ENCODE peak calls at places on chromosomes 2 and 18, in six cellular contexts. One of them, this sample, is unnamed.

GRCh38 chr2:99827296-99827999 is 314.9 kb downstream of the AFF3 start:
- DNase-seq in kidney: no peak
- DNase-seq in cardiac muscle cell: no peak
- DNase-seq in cardiac fibroblast: no peak
- DNase-seq in PC-9: no peak
- DNase-seq in AG04450: no peak
- DNase-seq in this sample: no peak

GRCh38 chr2:45909677-45910191 is 258.3 kb downstream of the PRKCE start:
- DNase-seq in kidney: peak
- DNase-seq in cardiac muscle cell: no peak
- DNase-seq in cardiac fibroblast: no peak
- DNase-seq in PC-9: peak
- DNase-seq in AG04450: no peak
- DNase-seq in this sample: no peak

GRCh38 chr18:58800582-58800981 is 64.1 kb upstream of the ZNF532 start:
- DNase-seq in kidney: no peak
- DNase-seq in cardiac muscle cell: no peak
- DNase-seq in cardiac fibroblast: no peak
- DNase-seq in PC-9: no peak
- DNase-seq in AG04450: no peak
- DNase-seq in this sample: no peak

GRCh38 chr2:239727182-239727775 is 297.9 kb downstream of the NDUFA10 start:
- DNase-seq in kidney: peak
- DNase-seq in cardiac muscle cell: no peak
- DNase-seq in cardiac fibroblast: no peak
- DNase-seq in PC-9: no peak
- DNase-seq in AG04450: no peak
- DNase-seq in this sample: no peak

GRCh38 chr2:161223139-161223732 is 63.0 kb downstream of the TANK start:
- DNase-seq in kidney: no peak
- DNase-seq in cardiac muscle cell: peak
- DNase-seq in cardiac fibroblast: peak
- DNase-seq in PC-9: no peak
- DNase-seq in AG04450: no peak
- DNase-seq in this sample: peak

GRCh38 chr18:57583297-57583835 is 3.1 kb downstream of the FECH start:
- DNase-seq in kidney: no peak
- DNase-seq in cardiac muscle cell: no peak
- DNase-seq in cardiac fibroblast: no peak
- DNase-seq in PC-9: no peak
- DNase-seq in AG04450: no peak
- DNase-seq in this sample: no peak

GRCh38 chr2:233021771-233022170 is 8.7 kb upstream of the NGEF start:
- DNase-seq in kidney: no peak
- DNase-seq in cardiac muscle cell: peak
- DNase-seq in cardiac fibroblast: peak
- DNase-seq in PC-9: no peak
- DNase-seq in AG04450: no peak
- DNase-seq in this sample: no peak

GRCh38 chr2:223619486-223620129 is 17.4 kb upstream of the SCG2 start:
- DNase-seq in kidney: no peak
- DNase-seq in cardiac muscle cell: no peak
- DNase-seq in cardiac fibroblast: no peak
- DNase-seq in PC-9: peak
- DNase-seq in AG04450: no peak
- DNase-seq in this sample: no peak

GRCh38 chr2:20378341-20378740 is 27.7 kb upstream of the PUM2 start:
- DNase-seq in kidney: no peak
- DNase-seq in cardiac muscle cell: no peak
- DNase-seq in cardiac fibroblast: no peak
- DNase-seq in PC-9: peak
- DNase-seq in AG04450: no peak
- DNase-seq in this sample: no peak

GRCh38 chr2:178882666-178883440 is 75.6 kb upstream of the TTN start:
- DNase-seq in kidney: no peak
- DNase-seq in cardiac muscle cell: peak
- DNase-seq in cardiac fibroblast: peak
- DNase-seq in PC-9: no peak
- DNase-seq in AG04450: no peak
- DNase-seq in this sample: no peak

GRCh38 chr2:206083602-206084467 is 2.1 kb downstream of the INO80D start:
- DNase-seq in kidney: no peak
- DNase-seq in cardiac muscle cell: peak
- DNase-seq in cardiac fibroblast: peak
- DNase-seq in PC-9: no peak
- DNase-seq in AG04450: no peak
- DNase-seq in this sample: no peak

GRCh38 chr18:45528712-45529336 is 86.5 kb upstream of the SLC14A2 start:
- DNase-seq in kidney: no peak
- DNase-seq in cardiac muscle cell: no peak
- DNase-seq in cardiac fibroblast: no peak
- DNase-seq in PC-9: no peak
- DNase-seq in AG04450: no peak
- DNase-seq in this sample: no peak

GRCh38 chr2:43745457-43745856 is 28.4 kb upstream of the DYNC2LI1 start:
- DNase-seq in kidney: no peak
- DNase-seq in cardiac muscle cell: peak
- DNase-seq in cardiac fibroblast: peak
- DNase-seq in PC-9: no peak
- DNase-seq in AG04450: peak
- DNase-seq in this sample: peak

GRCh38 chr2:153404792-153405191 is 73.8 kb downstream of the RPRM start:
- DNase-seq in kidney: no peak
- DNase-seq in cardiac muscle cell: no peak
- DNase-seq in cardiac fibroblast: no peak
- DNase-seq in PC-9: no peak
- DNase-seq in AG04450: no peak
- DNase-seq in this sample: no peak

GRCh38 chr2:168132389-168132788 is 115.0 kb downstream of the STK39 start:
- DNase-seq in kidney: no peak
- DNase-seq in cardiac muscle cell: no peak
- DNase-seq in cardiac fibroblast: no peak
- DNase-seq in PC-9: no peak
- DNase-seq in AG04450: no peak
- DNase-seq in this sample: no peak

GRCh38 chr2:231016576-231017249 is 20.6 kb upstream of the C2orf72 start:
- DNase-seq in kidney: no peak
- DNase-seq in cardiac muscle cell: peak
- DNase-seq in cardiac fibroblast: peak
- DNase-seq in PC-9: no peak
- DNase-seq in AG04450: no peak
- DNase-seq in this sample: no peak

GRCh38 chr2:199310654-199311275 is 147.0 kb downstream of the SATB2 start:
- DNase-seq in kidney: no peak
- DNase-seq in cardiac muscle cell: no peak
- DNase-seq in cardiac fibroblast: no peak
- DNase-seq in PC-9: no peak
- DNase-seq in AG04450: no peak
- DNase-seq in this sample: no peak

GRCh38 chr18:78364123-78364522 is 615.5 kb upstream of the SALL3 start:
- DNase-seq in kidney: no peak
- DNase-seq in cardiac muscle cell: no peak
- DNase-seq in cardiac fibroblast: no peak
- DNase-seq in PC-9: no peak
- DNase-seq in AG04450: no peak
- DNase-seq in this sample: no peak

GRCh38 chr2:226337941-226338605 is 461.5 kb downstream of the IRS1 start:
- DNase-seq in kidney: no peak
- DNase-seq in cardiac muscle cell: peak
- DNase-seq in cardiac fibroblast: no peak
- DNase-seq in PC-9: no peak
- DNase-seq in AG04450: no peak
- DNase-seq in this sample: no peak

GRCh38 chr2:130963849-130964793 is 127.4 kb downstream of the ARHGEF4 start:
- DNase-seq in kidney: no peak
- DNase-seq in cardiac muscle cell: peak
- DNase-seq in cardiac fibroblast: no peak
- DNase-seq in PC-9: no peak
- DNase-seq in AG04450: no peak
- DNase-seq in this sample: peak

GRCh38 chr2:189821953-189822748 is 37.9 kb downstream of the PMS1 start:
- DNase-seq in kidney: no peak
- DNase-seq in cardiac muscle cell: peak
- DNase-seq in cardiac fibroblast: peak
- DNase-seq in PC-9: peak
- DNase-seq in AG04450: peak
- DNase-seq in this sample: peak

GRCh38 chr18:6997802-6998201 is 119.8 kb downstream of the LAMA1 start:
- DNase-seq in kidney: no peak
- DNase-seq in cardiac muscle cell: peak
- DNase-seq in cardiac fibroblast: peak
- DNase-seq in PC-9: no peak
- DNase-seq in AG04450: no peak
- DNase-seq in this sample: no peak
- H3K4me3 ChIP-seq in kidney: no peak
- H3K4me3 ChIP-seq in cardiac muscle cell: no peak
- H3K4me3 ChIP-seq in cardiac fibroblast: no peak
- H3K4me3 ChIP-seq in PC-9: no peak
- H3K4me3 ChIP-seq in AG04450: no peak
- H3K4me3 ChIP-seq in this sample: no peak

GRCh38 chr2:98732430-98733051 is 1.6 kb upstream of the MGAT4A start:
- DNase-seq in kidney: no peak
- DNase-seq in cardiac muscle cell: no peak
- DNase-seq in cardiac fibroblast: no peak
- DNase-seq in PC-9: no peak
- DNase-seq in AG04450: no peak
- DNase-seq in this sample: no peak

GRCh38 chr2:98729652-98730051 is 1.3 kb downstream of the MGAT4A start:
- DNase-seq in kidney: no peak
- DNase-seq in cardiac muscle cell: no peak
- DNase-seq in cardiac fibroblast: no peak
- DNase-seq in PC-9: no peak
- DNase-seq in AG04450: no peak
- DNase-seq in this sample: no peak

GRCh38 chr2:98731709-98732349 is 897 bp upstream of the MGAT4A start:
- DNase-seq in kidney: no peak
- DNase-seq in cardiac muscle cell: no peak
- DNase-seq in cardiac fibroblast: no peak
- DNase-seq in PC-9: no peak
- DNase-seq in AG04450: no peak
- DNase-seq in this sample: no peak

GRCh38 chr2:98730053-98730850 is 680 bp downstream of the MGAT4A start:
- DNase-seq in kidney: peak
- DNase-seq in cardiac muscle cell: no peak
- DNase-seq in cardiac fibroblast: no peak
- DNase-seq in PC-9: peak
- DNase-seq in AG04450: no peak
- DNase-seq in this sample: no peak

DNA sequence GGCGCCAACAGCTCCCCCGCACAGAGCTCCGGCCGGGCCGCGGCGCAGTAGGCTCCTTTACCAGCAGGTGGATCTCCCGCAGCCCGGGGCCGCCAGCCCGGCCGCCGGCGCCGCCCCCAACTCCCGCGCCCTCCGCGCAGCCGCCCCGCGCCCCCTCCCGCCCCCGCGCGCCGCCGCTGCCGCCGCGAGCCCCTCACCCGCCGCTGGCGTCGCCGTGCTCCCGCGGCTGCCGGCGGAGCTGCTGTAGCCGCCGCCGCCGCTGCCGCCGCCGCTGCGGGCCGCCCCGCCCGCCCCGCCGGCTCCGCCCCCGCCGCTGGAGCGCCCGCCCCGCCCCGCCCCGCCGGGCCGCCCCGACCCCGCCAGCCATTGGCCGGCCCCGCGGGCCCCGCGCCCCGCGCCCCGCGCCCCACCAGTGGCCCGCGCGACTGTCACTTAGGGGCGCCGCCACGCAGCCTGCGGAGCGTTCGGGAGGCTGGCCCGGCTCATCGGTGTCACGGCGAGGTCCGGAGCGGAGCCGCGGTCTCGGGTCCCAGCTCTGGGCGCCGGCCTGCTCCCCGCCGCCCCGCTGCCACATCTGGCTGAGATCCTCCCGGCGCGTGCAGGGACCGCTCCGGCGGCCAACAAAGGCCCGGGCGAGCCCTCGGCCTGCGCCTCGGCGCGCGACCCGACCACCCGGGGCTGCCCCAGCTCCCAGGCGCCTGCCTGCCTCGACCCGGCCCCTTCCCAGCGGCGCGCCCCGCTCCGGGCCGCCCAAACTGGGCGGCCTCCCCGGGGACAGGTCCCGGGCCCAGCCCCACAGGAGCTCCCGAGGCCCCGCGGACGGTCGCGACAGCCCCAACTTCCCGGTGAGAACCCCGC is at the start of gene MGAT4A:
- DNase-seq in kidney: peak
- DNase-seq in cardiac muscle cell: peak
- DNase-seq in cardiac fibroblast: peak
- DNase-seq in PC-9: no peak
- DNase-seq in AG04450: no peak
- DNase-seq in this sample: no peak
- TF ChIP-seq CTCF in kidney: no peak
- TF ChIP-seq CTCF in cardiac muscle cell: no peak
- TF ChIP-seq CTCF in cardiac fibroblast: no peak
- TF ChIP-seq CTCF in PC-9: no peak
- TF ChIP-seq CTCF in AG04450: peak
- TF ChIP-seq CTCF in this sample: peak

DNA sequence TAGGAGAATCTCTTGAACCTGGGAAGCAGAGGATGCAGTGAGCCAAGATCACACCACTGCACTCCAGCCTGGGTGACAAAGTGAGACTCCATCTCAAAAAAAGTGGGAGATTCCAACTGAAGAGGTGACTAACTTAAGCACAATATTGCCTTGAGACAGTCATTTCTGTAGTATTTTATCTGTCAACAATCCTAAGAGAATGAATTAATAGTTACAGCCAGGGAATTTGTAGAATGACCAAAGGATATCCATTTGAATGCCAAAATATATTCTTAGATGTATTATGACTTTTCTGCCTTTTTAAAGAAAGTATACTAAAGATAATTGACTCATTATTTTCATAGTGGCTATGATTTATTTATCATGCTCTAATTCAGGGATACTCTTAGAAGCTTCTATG is 40.7 kb upstream of the CCDC150 start:
- DNase-seq in kidney: no peak
- DNase-seq in cardiac muscle cell: no peak
- DNase-seq in cardiac fibroblast: peak
- DNase-seq in PC-9: no peak
- DNase-seq in AG04450: no peak
- DNase-seq in this sample: no peak
- H3K4me3 ChIP-seq in kidney: no peak
- H3K4me3 ChIP-seq in cardiac muscle cell: no peak
- H3K4me3 ChIP-seq in cardiac fibroblast: no peak
- H3K4me3 ChIP-seq in PC-9: no peak
- H3K4me3 ChIP-seq in AG04450: no peak
- H3K4me3 ChIP-seq in this sample: no peak

DNA sequence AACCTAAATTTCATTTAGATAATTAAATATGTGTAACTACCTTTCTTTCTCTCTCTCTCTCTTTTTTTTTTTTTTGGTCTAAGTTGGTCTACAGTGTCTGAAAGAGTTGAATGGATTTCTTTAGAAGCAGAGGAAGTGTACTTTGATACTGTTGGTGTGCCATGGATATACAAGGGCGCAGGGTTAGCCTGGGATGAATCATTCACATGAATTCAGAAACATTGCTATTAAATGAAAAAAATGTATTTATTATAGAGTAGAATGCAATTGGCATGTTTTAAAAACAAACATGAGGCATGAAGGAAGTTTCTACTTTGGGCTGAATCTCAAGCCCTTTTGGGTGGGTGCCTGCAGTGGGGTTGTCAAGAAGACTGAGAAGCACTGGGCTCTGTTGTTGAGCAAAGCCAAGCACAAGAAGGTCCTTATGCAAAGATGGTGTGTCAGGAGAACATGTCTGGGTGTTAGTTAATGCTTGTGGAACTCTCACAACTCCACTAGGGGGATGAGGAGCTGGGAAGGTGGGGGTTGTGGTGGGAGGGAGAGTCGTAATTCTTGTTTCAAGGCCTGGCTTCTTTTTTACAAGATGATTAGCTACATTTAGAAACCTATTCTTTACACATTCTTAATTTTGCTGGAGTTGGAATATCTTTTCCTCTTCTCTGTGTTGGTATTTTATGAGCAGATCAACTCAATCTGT is 57.9 kb downstream of the LYPD6 start:
- DNase-seq in kidney: no peak
- DNase-seq in cardiac muscle cell: no peak
- DNase-seq in cardiac fibroblast: no peak
- DNase-seq in PC-9: no peak
- DNase-seq in AG04450: no peak
- DNase-seq in this sample: no peak
- TF ChIP-seq CTCF in kidney: no peak
- TF ChIP-seq CTCF in cardiac muscle cell: no peak
- TF ChIP-seq CTCF in cardiac fibroblast: no peak
- TF ChIP-seq CTCF in PC-9: no peak
- TF ChIP-seq CTCF in AG04450: peak
- TF ChIP-seq CTCF in this sample: peak